ENCODE peak calls at places on chromosomes 5 and 9, in five cellular contexts. One of them, this sample, is unnamed.

GRCh38 chr5:76401801-76402250 is 1.3 kb upstream of the IQGAP2 start:
- DNase-seq in GM06990: peak
- DNase-seq in mucosa of descending colon: peak
- DNase-seq in cardiac fibroblast: no peak
- DNase-seq in neural progenitor cell: no peak
- DNase-seq in this sample: no peak

GRCh38 chr5:82165740-82166530 is 112.2 kb downstream of the RPS23 start:
- DNase-seq in mucosa of descending colon: peak
- DNase-seq in cardiac fibroblast: peak
- DNase-seq in GM06990: no peak
- DNase-seq in neural progenitor cell: peak
- DNase-seq in this sample: peak

GRCh38 chr9:83701769-83702168 is 6.0 kb downstream of the UBQLN1 start:
- DNase-seq in GM06990: no peak
- DNase-seq in cardiac fibroblast: peak
- DNase-seq in mucosa of descending colon: no peak
- DNase-seq in neural progenitor cell: no peak
- DNase-seq in this sample: no peak

GRCh38 chr5:139117342-139117884 is 80.8 kb downstream of the SIL1 start:
- DNase-seq in cardiac fibroblast: no peak
- DNase-seq in GM06990: no peak
- DNase-seq in mucosa of descending colon: no peak
- DNase-seq in neural progenitor cell: no peak
- DNase-seq in this sample: no peak

GRCh38 chr5:5044240-5044840 is 95.8 kb upstream of the ADAMTS16 start:
- DNase-seq in GM06990: no peak
- DNase-seq in mucosa of descending colon: no peak
- DNase-seq in neural progenitor cell: no peak
- DNase-seq in cardiac fibroblast: no peak
- DNase-seq in this sample: no peak

GRCh38 chr9:70120834-70121510 is 77.3 kb downstream of the MAMDC2 start:
- DNase-seq in GM06990: no peak
- DNase-seq in neural progenitor cell: peak
- DNase-seq in mucosa of descending colon: no peak
- DNase-seq in cardiac fibroblast: peak
- DNase-seq in this sample: peak

GRCh38 chr5:107980923-107981748 is 310.4 kb upstream of the EFNA5 start:
- DNase-seq in GM06990: no peak
- DNase-seq in mucosa of descending colon: no peak
- DNase-seq in cardiac fibroblast: no peak
- DNase-seq in neural progenitor cell: no peak
- DNase-seq in this sample: no peak

GRCh38 chr9:121282309-121283071 is 14.5 kb downstream of the GSN start:
- DNase-seq in GM06990: no peak
- DNase-seq in cardiac fibroblast: peak
- DNase-seq in mucosa of descending colon: peak
- DNase-seq in neural progenitor cell: no peak
- DNase-seq in this sample: peak

GRCh38 chr5:83471405-83472212 is at the start of gene VCAN:
- DNase-seq in mucosa of descending colon: peak
- DNase-seq in GM06990: peak
- DNase-seq in cardiac fibroblast: peak
- DNase-seq in neural progenitor cell: peak
- DNase-seq in this sample: peak

GRCh38 chr9:22111871-22112247 is 102.8 kb upstream of the CDKN2B start:
- DNase-seq in neural progenitor cell: no peak
- DNase-seq in cardiac fibroblast: peak
- DNase-seq in mucosa of descending colon: no peak
- DNase-seq in GM06990: no peak
- DNase-seq in this sample: no peak

GRCh38 chr9:108184941-108185340 is 670.8 kb downstream of the ACTL7B start:
- DNase-seq in mucosa of descending colon: peak
- DNase-seq in GM06990: no peak
- DNase-seq in neural progenitor cell: no peak
- DNase-seq in cardiac fibroblast: peak
- DNase-seq in this sample: no peak

GRCh38 chr9:6686396-6686795 is 40.9 kb upstream of the GLDC start:
- DNase-seq in neural progenitor cell: no peak
- DNase-seq in cardiac fibroblast: peak
- DNase-seq in GM06990: no peak
- DNase-seq in mucosa of descending colon: no peak
- DNase-seq in this sample: no peak

GRCh38 chr9:35911690-35912089 is 2.4 kb downstream of the SPAAR start:
- DNase-seq in cardiac fibroblast: no peak
- DNase-seq in GM06990: no peak
- DNase-seq in neural progenitor cell: no peak
- DNase-seq in mucosa of descending colon: no peak
- DNase-seq in this sample: no peak
- H3K4me3 ChIP-seq in cardiac fibroblast: peak
- H3K4me3 ChIP-seq in GM06990: no peak
- H3K4me3 ChIP-seq in neural progenitor cell: no peak
- H3K4me3 ChIP-seq in mucosa of descending colon: no peak
- H3K4me3 ChIP-seq in this sample: peak

DNA sequence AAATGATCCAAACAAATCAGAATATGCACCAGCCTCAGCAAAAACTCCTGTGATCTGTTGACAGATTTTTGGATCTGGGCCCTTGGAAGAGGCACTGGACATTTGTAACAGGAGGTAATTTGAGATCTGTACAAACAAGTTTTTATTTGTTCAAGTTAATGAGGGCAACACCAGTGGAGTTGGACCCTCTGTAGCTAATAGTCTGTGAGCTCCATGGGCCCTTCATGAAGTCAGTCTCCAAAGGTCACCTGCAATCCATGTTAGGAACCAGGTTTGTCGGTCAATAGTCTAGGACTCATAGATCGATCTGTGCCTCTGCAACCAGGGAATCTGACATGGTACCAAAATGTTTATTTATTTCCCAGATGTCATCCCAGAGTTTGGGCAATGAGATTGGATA is 40.9 kb downstream of the PAM start:
- DNase-seq in GM06990: no peak
- DNase-seq in neural progenitor cell: no peak
- DNase-seq in mucosa of descending colon: no peak
- DNase-seq in cardiac fibroblast: peak
- DNase-seq in this sample: no peak
- H3K4me3 ChIP-seq in GM06990: no peak
- H3K4me3 ChIP-seq in neural progenitor cell: no peak
- H3K4me3 ChIP-seq in mucosa of descending colon: no peak
- H3K4me3 ChIP-seq in cardiac fibroblast: no peak
- H3K4me3 ChIP-seq in this sample: no peak

GRCh38 chr9:127926961-127927456 is 3.6 kb downstream of the PIP5KL1 start:
- DNase-seq in cardiac fibroblast: no peak
- DNase-seq in neural progenitor cell: no peak
- DNase-seq in GM06990: no peak
- DNase-seq in mucosa of descending colon: no peak
- DNase-seq in this sample: no peak
- H3K4me3 ChIP-seq in cardiac fibroblast: peak
- H3K4me3 ChIP-seq in neural progenitor cell: peak
- H3K4me3 ChIP-seq in GM06990: peak
- H3K4me3 ChIP-seq in mucosa of descending colon: no peak
- H3K4me3 ChIP-seq in this sample: no peak

GRCh38 chr5:31640024-31640423 is 1.1 kb downstream of the PDZD2 start:
- DNase-seq in cardiac fibroblast: no peak
- DNase-seq in neural progenitor cell: peak
- DNase-seq in GM06990: no peak
- DNase-seq in mucosa of descending colon: no peak
- DNase-seq in this sample: no peak
- H3K4me3 ChIP-seq in cardiac fibroblast: no peak
- H3K4me3 ChIP-seq in neural progenitor cell: peak
- H3K4me3 ChIP-seq in GM06990: no peak
- H3K4me3 ChIP-seq in mucosa of descending colon: no peak
- H3K4me3 ChIP-seq in this sample: peak